ENCODE peak calls at places on chromosome 4, in five cellular contexts. K, S, V, O and C are unnamed samples.

GRCh38 chr4:180814875-180815417 is 1428.3 kb upstream of the TENM3 start:
- DNase-seq in S (no peak), V (no peak), O (no peak), K (no peak), C (no peak)

GRCh38 chr4:1249731-1250526 is 999 bp upstream of the CTBP1 start:
- DNase-seq in O (peak), K (peak), V (no peak), S (no peak), C (no peak)

GRCh38 chr4:26238782-26239647 is 81.8 kb upstream of the RBPJ start:
- DNase-seq in K (no peak), S (peak), V (peak), O (no peak), C (peak)

GRCh38 chr4:39712819-39713607 is 15.1 kb downstream of the UBE2K start:
- DNase-seq in V (no peak), O (no peak), S (no peak), K (peak), C (no peak)

GRCh38 chr4:84648863-84649647 is 66.1 kb downstream of the CDS1 start:
- DNase-seq in K (no peak), S (no peak), O (no peak), V (no peak), C (no peak)

GRCh38 chr4:111780965-111781364 is 364.3 kb upstream of the FAM241A start:
- DNase-seq in O (no peak), K (no peak), V (no peak), S (no peak), C (no peak)

GRCh38 chr4:47933798-47934197 is 19.4 kb upstream of the NFXL1 start:
- DNase-seq in O (no peak), K (no peak), S (peak), V (peak), C (no peak)

GRCh38 chr4:150425161-150425560 is 156.8 kb upstream of the MAB21L2 start:
- DNase-seq in S (no peak), V (no peak), K (no peak), O (no peak), C (no peak)

GRCh38 chr4:17535906-17536305 is 20.9 kb downstream of the CLRN2 start:
- DNase-seq in O (no peak), K (no peak), V (peak), S (no peak), C (no peak)

GRCh38 chr4:114026447-114026846 is 47.0 kb upstream of the ARSJ start:
- DNase-seq in V (no peak), K (no peak), S (no peak), O (no peak), C (no peak)

GRCh38 chr4:55524844-55525571 is 21.7 kb downstream of the CLOCK start:
- DNase-seq in O (no peak), S (peak), V (no peak), K (no peak), C (no peak)

GRCh38 chr4:109913842-109914241 is 1.2 kb downstream of the EGF start:
- DNase-seq in S (no peak), K (no peak), V (no peak), O (no peak), C (no peak)

GRCh38 chr4:95758001-95758400 is 81.9 kb upstream of the PDHA2 start:
- DNase-seq in K (no peak), V (no peak), O (no peak), S (no peak), C (no peak)

GRCh38 chr4:170226288-170226687 is 136.5 kb upstream of the AADAT start:
- DNase-seq in V (peak), O (peak), S (no peak), K (no peak), C (no peak)

GRCh38 chr4:120517966-120518365 is 404.6 kb downstream of the PRDM5 start:
- DNase-seq in K (no peak), S (peak), O (peak), V (peak), C (no peak)

GRCh38 chr4:185235480-185236154 is 26.2 kb downstream of the SNX25 start:
- DNase-seq in O (no peak), S (peak), K (no peak), V (peak), C (no peak)

GRCh38 chr4:121073672-121074386 is 1.5 kb upstream of the NDNF start:
- DNase-seq in S (no peak), K (no peak), O (no peak), V (peak), C (no peak)

GRCh38 chr4:43835869-43836268 is 612.7 kb downstream of the KCTD8 start:
- DNase-seq in V (no peak), S (no peak), K (no peak), O (no peak), C (no peak)

GRCh38 chr4:148192526-148192925 is 249.7 kb downstream of the NR3C2 start:
- DNase-seq in S (no peak), V (no peak), K (no peak), O (no peak), C (no peak)

GRCh38 chr4:185036842-185037241 is 18.6 kb downstream of the HELT start:
- DNase-seq in V (peak), K (no peak), O (no peak), S (no peak), C (no peak)

GRCh38 chr4:179307297-179308136 is 1865.3 kb upstream of the AGA start:
- DNase-seq in O (peak), K (peak), S (peak), V (peak), C (peak)

GRCh38 chr4:156581282-156581681 is 390.3 kb downstream of the PDGFC start:
- DNase-seq in S (no peak), O (no peak), V (no peak), K (no peak), C (no peak)

GRCh38 chr4:190016369-190017289 is 10.4 kb downstream of the FRG2 start:
- DNase-seq in V (peak), O (peak), S (no peak), K (peak), C (no peak)

GRCh38 chr4:111362891-111363290 is 740.0 kb upstream of the PITX2 start:
- DNase-seq in S (peak), V (peak), K (no peak), O (no peak), C (no peak)

GRCh38 chr4:98046665-98047064 is 96.6 kb downstream of the STPG2 start:
- DNase-seq in K (no peak), O (peak), S (no peak), V (peak), C (no peak)

GRCh38 chr4:185811509-185812364 is at the start of gene SORBS2:
- DNase-seq in S (peak), K (no peak), O (no peak), V (peak), C (no peak)

GRCh38 chr4:152771736-152772533 is 7.6 kb downstream of the TIGD4 start:
- DNase-seq in V (peak), O (no peak), K (no peak), S (no peak), C (no peak)

GRCh38 chr4:1230971-1231636 is 17.8 kb downstream of the CTBP1 start:
- DNase-seq in S (no peak), V (no peak), O (no peak), K (no peak), C (no peak)

GRCh38 chr4:4838602-4839470 is 20.6 kb upstream of the MSX1 start:
- DNase-seq in S (no peak), K (no peak), O (peak), V (peak), C (no peak)

GRCh38 chr4:4841156-4841555 is 18.3 kb upstream of the MSX1 start:
- DNase-seq in V (no peak), K (no peak), O (no peak), S (no peak), C (no peak)

GRCh38 chr4:4837921-4838601 is 21.4 kb upstream of the MSX1 start:
- DNase-seq in K (no peak), O (peak), S (peak), V (peak), C (peak)

GRCh38 chr4:4840351-4840750 is 19.1 kb upstream of the MSX1 start:
- DNase-seq in O (no peak), K (no peak), V (no peak), S (no peak), C (no peak)

DNA sequence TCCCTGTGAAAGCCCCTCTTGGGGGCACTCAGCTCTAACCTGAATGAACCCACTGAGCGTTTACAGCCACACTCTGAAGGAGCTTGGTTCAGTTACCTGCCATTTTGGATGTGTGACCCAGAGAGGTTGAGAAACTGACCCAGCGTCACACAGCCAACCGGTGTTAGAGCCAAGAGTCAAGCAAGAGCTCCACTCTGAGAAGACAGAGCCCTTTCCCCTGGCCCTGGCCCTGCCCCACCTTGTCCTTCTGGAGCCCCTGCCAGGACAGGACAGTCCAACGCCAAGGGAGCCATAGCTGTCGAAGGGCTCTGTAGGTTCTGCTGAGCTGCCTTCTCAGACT is 20.0 kb upstream of the MSX1 start:
- DNase-seq in V (no peak), K (no peak), O (no peak), S (no peak), C (no peak)
- H3K9ac ChIP-seq in V (no peak), K (no peak), O (no peak), S (no peak), C (no peak)

GRCh38 chr4:183304067-183304466 is 16.0 kb downstream of the CLDN22 start:
- DNase-seq in V (no peak), O (no peak), K (no peak), S (no peak), C (no peak)

GRCh38 chr4:183300660-183301059 is 19.4 kb downstream of the CLDN22 start:
- DNase-seq in V (no peak), K (no peak), O (no peak), S (no peak), C (no peak)

GRCh38 chr4:183304538-183304937 is 15.5 kb downstream of the CLDN22 start:
- DNase-seq in O (no peak), V (no peak), K (no peak), S (no peak), C (no peak)

GRCh38 chr4:183300070-183300469 is 20.0 kb downstream of the CLDN22 start:
- DNase-seq in O (no peak), K (no peak), S (peak), V (peak), C (no peak)

GRCh38 chr4:183303278-183303677 is 16.8 kb downstream of the CLDN22 start:
- DNase-seq in K (no peak), S (no peak), O (no peak), V (no peak), C (no peak)
- H2AK5ac ChIP-seq in K (no peak), S (no peak), O (no peak), V (no peak), C (no peak)

GRCh38 chr4:159229164-159229563 is 126.3 kb downstream of the RAPGEF2 start:
- DNase-seq in V (peak), O (no peak), K (no peak), S (peak), C (peak)

GRCh38 chr4:159224412-159224811 is 121.5 kb downstream of the RAPGEF2 start:
- DNase-seq in O (no peak), K (no peak), S (no peak), V (no peak), C (no peak)

GRCh38 chr4:159227378-159227777 is 124.5 kb downstream of the RAPGEF2 start:
- DNase-seq in V (peak), K (no peak), O (no peak), S (peak), C (no peak)

GRCh38 chr4:159232465-159233106 is 129.7 kb downstream of the RAPGEF2 start:
- DNase-seq in K (no peak), V (peak), O (no peak), S (no peak), C (no peak)

GRCh38 chr4:159227984-159228383 is 125.1 kb downstream of the RAPGEF2 start:
- DNase-seq in V (peak), O (peak), K (no peak), S (peak), C (peak)
- H3K9ac ChIP-seq in V (no peak), O (no peak), K (no peak), S (peak), C (no peak)

DNA sequence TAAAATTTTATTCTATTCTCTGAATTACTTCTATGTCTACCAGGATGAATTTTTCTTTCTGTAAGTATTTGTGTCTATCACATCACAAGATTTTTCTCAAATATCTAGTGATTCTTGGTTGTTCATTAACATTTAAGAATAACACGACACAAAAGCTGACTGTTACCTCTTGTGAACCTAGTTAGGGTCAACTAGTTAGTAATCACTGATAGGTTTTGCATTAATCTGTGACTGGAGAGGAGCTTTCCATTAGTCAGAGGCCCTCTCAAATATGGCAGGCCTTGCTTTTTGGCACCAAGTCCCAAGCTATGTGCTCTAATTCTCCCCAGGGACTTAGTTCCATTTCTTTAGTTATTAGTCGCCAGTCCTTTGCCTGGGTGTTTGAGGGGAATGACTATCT is 259.2 kb downstream of the CFAP299 start:
- DNase-seq in K (no peak), O (no peak), S (no peak), V (no peak), C (no peak)
- H2AK5ac ChIP-seq in K (no peak), O (no peak), S (no peak), V (no peak), C (no peak)

DNA sequence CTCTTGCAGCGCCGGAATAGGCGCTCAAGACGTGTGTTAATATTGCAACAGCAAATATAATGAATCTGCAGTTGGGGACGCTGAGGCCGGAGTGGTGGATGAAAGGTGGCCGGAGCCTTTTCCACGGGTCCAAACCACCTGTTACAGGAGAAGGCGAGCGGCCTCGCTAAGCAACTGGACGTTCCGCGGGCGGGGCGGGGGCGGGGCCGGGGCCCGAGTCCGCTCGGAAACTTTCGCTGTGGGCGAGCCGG is 325 bp upstream of the WFS1 start:
- DNase-seq in O (no peak), S (no peak), V (no peak), K (no peak), C (no peak)
- H3K9ac ChIP-seq in O (no peak), S (peak), V (peak), K (peak), C (no peak)